ENCODE peak calls at places on chromosomes 1 and 21, in five cellular contexts. One of them, this sample, is unnamed.

GRCh38 chr1:32195972-32196823 is 4.2 kb upstream of the CCDC28B start:
- DNase-seq in right atrium auricular region: no peak
- DNase-seq in lower lobe of right lung: no peak
- DNase-seq in CD8-positive, alpha-beta T cell: no peak
- DNase-seq in HFFc6: no peak
- DNase-seq in this sample: no peak

GRCh38 chr1:42746436-42747105 is 6.5 kb upstream of the CLDN19 start:
- DNase-seq in right atrium auricular region: no peak
- DNase-seq in lower lobe of right lung: no peak
- DNase-seq in CD8-positive, alpha-beta T cell: no peak
- DNase-seq in HFFc6: no peak
- DNase-seq in this sample: no peak

GRCh38 chr1:197776348-197777082 is 1.2 kb upstream of the DENND1B start:
- DNase-seq in right atrium auricular region: no peak
- DNase-seq in lower lobe of right lung: no peak
- DNase-seq in CD8-positive, alpha-beta T cell: no peak
- DNase-seq in HFFc6: peak
- DNase-seq in this sample: no peak

GRCh38 chr1:245807306-245807705 is 652.5 kb downstream of the KIF26B start:
- DNase-seq in right atrium auricular region: no peak
- DNase-seq in lower lobe of right lung: peak
- DNase-seq in CD8-positive, alpha-beta T cell: no peak
- DNase-seq in HFFc6: no peak
- DNase-seq in this sample: no peak

GRCh38 chr1:14019461-14019860 is 319.5 kb downstream of the PRDM2 start:
- DNase-seq in right atrium auricular region: no peak
- DNase-seq in lower lobe of right lung: no peak
- DNase-seq in CD8-positive, alpha-beta T cell: no peak
- DNase-seq in HFFc6: no peak
- DNase-seq in this sample: no peak

GRCh38 chr1:6464514-6464836 is 1.5 kb downstream of the TNFRSF25 start:
- DNase-seq in right atrium auricular region: no peak
- DNase-seq in lower lobe of right lung: no peak
- DNase-seq in CD8-positive, alpha-beta T cell: no peak
- DNase-seq in HFFc6: no peak
- DNase-seq in this sample: no peak

GRCh38 chr1:243926803-243927245 is 76.8 kb upstream of the AKT3 start:
- DNase-seq in right atrium auricular region: no peak
- DNase-seq in lower lobe of right lung: no peak
- DNase-seq in CD8-positive, alpha-beta T cell: no peak
- DNase-seq in HFFc6: peak
- DNase-seq in this sample: no peak

GRCh38 chr1:19511117-19511516 is 25.8 kb upstream of the CAPZB start:
- DNase-seq in right atrium auricular region: no peak
- DNase-seq in lower lobe of right lung: no peak
- DNase-seq in CD8-positive, alpha-beta T cell: no peak
- DNase-seq in HFFc6: no peak
- DNase-seq in this sample: no peak

GRCh38 chr1:53592985-53593757 is 134.0 kb downstream of the DMRTB1 start:
- DNase-seq in right atrium auricular region: no peak
- DNase-seq in lower lobe of right lung: no peak
- DNase-seq in CD8-positive, alpha-beta T cell: no peak
- DNase-seq in HFFc6: no peak
- DNase-seq in this sample: peak

GRCh38 chr1:53591924-53592323 is 132.7 kb downstream of the DMRTB1 start:
- DNase-seq in right atrium auricular region: no peak
- DNase-seq in lower lobe of right lung: no peak
- DNase-seq in CD8-positive, alpha-beta T cell: no peak
- DNase-seq in HFFc6: no peak
- DNase-seq in this sample: peak

GRCh38 chr1:53593758-53594380 is 134.7 kb downstream of the DMRTB1 start:
- DNase-seq in right atrium auricular region: no peak
- DNase-seq in lower lobe of right lung: peak
- DNase-seq in CD8-positive, alpha-beta T cell: no peak
- DNase-seq in HFFc6: no peak
- DNase-seq in this sample: peak

GRCh38 chr1:53590581-53591515 is 131.6 kb downstream of the DMRTB1 start:
- DNase-seq in right atrium auricular region: no peak
- DNase-seq in lower lobe of right lung: no peak
- DNase-seq in CD8-positive, alpha-beta T cell: peak
- DNase-seq in HFFc6: no peak
- DNase-seq in this sample: peak

DNA sequence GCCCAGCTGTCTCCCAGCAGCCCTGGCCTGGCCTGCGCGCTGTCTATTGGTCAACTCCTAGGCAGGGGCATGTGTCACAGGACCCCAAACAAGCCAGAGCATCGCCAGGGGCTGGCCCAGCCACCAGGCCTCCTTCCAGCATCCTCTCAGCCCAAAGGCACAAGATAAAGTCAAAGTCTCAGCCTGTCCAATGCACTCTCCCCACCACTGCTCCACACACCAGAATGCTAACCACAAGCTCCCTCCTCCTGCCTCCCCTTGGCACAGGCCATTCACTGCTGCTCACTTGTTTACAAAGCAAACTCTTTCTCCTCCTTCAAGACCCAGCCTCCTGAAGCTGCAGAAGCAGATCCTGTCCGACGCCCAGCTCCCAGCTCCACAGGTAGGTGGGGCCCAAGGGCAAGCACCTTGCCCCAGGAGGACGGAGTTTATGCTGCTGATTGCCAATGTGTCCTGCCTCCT is 133.4 kb downstream of the DMRTB1 start:
- DNase-seq in right atrium auricular region: peak
- DNase-seq in lower lobe of right lung: peak
- DNase-seq in CD8-positive, alpha-beta T cell: no peak
- DNase-seq in HFFc6: peak
- DNase-seq in this sample: peak
- TF ChIP-seq CTCF in right atrium auricular region: no peak
- TF ChIP-seq CTCF in lower lobe of right lung: peak
- TF ChIP-seq CTCF in CD8-positive, alpha-beta T cell: no peak
- TF ChIP-seq CTCF in HFFc6: no peak
- TF ChIP-seq CTCF in this sample: no peak

GRCh38 chr1:149979245-149979971 is 31.1 kb downstream of the OTUD7B start:
- DNase-seq in right atrium auricular region: no peak
- DNase-seq in lower lobe of right lung: no peak
- DNase-seq in CD8-positive, alpha-beta T cell: no peak
- DNase-seq in HFFc6: no peak
- DNase-seq in this sample: no peak
- TF ChIP-seq CTCF in right atrium auricular region: no peak
- TF ChIP-seq CTCF in lower lobe of right lung: no peak
- TF ChIP-seq CTCF in CD8-positive, alpha-beta T cell: no peak
- TF ChIP-seq CTCF in HFFc6: no peak
- TF ChIP-seq CTCF in this sample: no peak

GRCh38 chr1:157218671-157219070 is 80.5 kb upstream of the ETV3 start:
- DNase-seq in right atrium auricular region: no peak
- DNase-seq in lower lobe of right lung: no peak
- DNase-seq in CD8-positive, alpha-beta T cell: no peak
- DNase-seq in HFFc6: no peak
- DNase-seq in this sample: no peak
- TF ChIP-seq CTCF in right atrium auricular region: no peak
- TF ChIP-seq CTCF in lower lobe of right lung: no peak
- TF ChIP-seq CTCF in CD8-positive, alpha-beta T cell: no peak
- TF ChIP-seq CTCF in HFFc6: no peak
- TF ChIP-seq CTCF in this sample: no peak

GRCh38 chr21:45306453-45306831 is 18.7 kb upstream of the POFUT2 start:
- DNase-seq in right atrium auricular region: no peak
- DNase-seq in lower lobe of right lung: peak
- DNase-seq in CD8-positive, alpha-beta T cell: no peak
- DNase-seq in HFFc6: no peak
- DNase-seq in this sample: peak
- TF ChIP-seq CTCF in right atrium auricular region: no peak
- TF ChIP-seq CTCF in lower lobe of right lung: no peak
- TF ChIP-seq CTCF in CD8-positive, alpha-beta T cell: no peak
- TF ChIP-seq CTCF in HFFc6: no peak
- TF ChIP-seq CTCF in this sample: no peak

DNA sequence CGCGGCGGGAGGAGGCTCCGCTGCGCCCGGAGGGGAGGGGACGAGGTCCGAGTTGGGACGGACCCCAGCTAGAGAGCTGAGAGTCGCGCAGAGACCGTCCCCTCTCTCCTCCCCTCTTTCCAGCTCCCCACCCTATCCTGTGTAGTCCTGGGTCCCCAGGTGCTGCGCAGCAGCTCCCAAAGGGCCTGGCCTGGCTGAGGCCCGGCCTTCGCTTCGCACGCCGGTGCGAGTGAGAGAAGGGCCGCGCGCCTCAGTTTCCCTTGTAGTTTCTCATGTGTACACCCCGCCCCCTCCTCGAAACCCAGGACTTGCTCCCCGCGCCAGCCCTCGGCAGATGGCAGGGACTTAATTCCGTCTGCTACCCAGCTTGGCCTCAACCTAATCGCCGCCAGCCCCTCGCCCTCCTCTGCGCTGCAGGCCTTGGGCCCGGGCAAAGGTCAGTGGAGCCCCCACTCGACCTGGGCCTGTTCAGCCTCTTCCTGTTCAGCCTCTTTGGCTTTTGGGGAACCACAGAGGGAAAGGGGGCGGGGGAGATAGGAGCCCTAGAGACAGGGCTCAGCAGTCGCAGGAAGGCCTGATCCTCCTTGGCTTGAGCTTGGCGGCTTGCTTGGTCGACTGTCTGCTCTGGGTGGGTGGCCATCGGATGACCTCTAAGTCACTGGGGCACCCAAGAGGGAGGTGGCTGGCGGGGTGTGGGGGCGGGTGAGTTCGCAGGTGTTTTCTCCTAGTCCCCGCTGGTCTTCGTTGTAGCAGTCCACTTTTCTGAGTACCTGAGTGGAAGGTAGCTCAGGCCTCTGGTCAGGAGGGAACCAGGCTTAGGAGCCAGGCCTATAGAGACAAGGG is 1.0 kb downstream of the ZNF687 start:
- DNase-seq in right atrium auricular region: no peak
- DNase-seq in lower lobe of right lung: peak
- DNase-seq in CD8-positive, alpha-beta T cell: peak
- DNase-seq in HFFc6: no peak
- DNase-seq in this sample: peak
- TF ChIP-seq CTCF in right atrium auricular region: no peak
- TF ChIP-seq CTCF in lower lobe of right lung: no peak
- TF ChIP-seq CTCF in CD8-positive, alpha-beta T cell: no peak
- TF ChIP-seq CTCF in HFFc6: no peak
- TF ChIP-seq CTCF in this sample: no peak

DNA sequence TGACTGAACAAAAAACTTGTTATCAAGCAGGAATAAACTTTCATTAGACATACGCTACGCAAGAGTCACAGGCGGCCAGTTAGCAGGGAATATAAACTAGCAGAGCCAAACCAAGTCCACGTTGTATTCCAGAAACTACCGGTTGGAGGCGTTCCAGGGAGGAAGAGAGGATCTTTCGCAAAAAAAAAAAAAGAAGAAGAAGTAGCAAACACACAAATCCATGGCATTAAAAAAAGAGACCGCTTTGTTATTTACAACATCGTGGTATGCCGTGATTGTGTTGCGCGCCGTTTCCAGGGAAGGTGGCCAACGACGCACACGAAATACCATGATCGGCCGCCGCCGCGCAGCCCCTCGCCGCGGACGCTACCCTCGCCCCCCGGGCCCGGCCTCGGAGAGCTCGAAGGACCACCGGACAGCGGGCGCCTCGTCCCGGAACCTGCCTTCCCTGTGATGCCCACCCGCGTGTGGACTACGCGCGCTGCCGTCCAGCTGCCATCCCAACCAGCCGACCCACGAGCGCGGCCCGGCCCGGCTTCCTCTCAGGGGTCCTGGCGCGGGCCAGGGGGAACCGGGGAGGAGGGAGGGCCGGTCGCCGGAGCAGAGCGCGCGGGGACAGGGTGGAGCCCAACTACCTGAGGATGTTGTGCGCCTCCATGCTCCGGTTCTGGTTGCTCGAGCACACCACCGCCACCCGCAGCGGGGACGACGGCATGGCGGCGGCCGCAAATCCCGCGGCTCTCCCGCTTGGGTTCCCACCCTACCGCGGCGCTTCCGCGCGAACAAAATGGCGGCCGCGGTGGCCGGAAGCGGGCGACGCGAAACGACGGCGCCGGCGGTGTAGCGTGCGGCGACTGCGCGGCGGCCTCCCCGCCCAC is 581 bp downstream of the SSU72 start:
- DNase-seq in right atrium auricular region: no peak
- DNase-seq in lower lobe of right lung: peak
- DNase-seq in CD8-positive, alpha-beta T cell: no peak
- DNase-seq in HFFc6: peak
- DNase-seq in this sample: no peak
- TF ChIP-seq CTCF in right atrium auricular region: no peak
- TF ChIP-seq CTCF in lower lobe of right lung: no peak
- TF ChIP-seq CTCF in CD8-positive, alpha-beta T cell: no peak
- TF ChIP-seq CTCF in HFFc6: peak
- TF ChIP-seq CTCF in this sample: peak

GRCh38 chr1:12599657-12600056 is 18.4 kb downstream of the DHRS3 start:
- DNase-seq in right atrium auricular region: no peak
- DNase-seq in lower lobe of right lung: no peak
- DNase-seq in CD8-positive, alpha-beta T cell: no peak
- DNase-seq in HFFc6: no peak
- DNase-seq in this sample: no peak
- TF ChIP-seq CTCF in right atrium auricular region: no peak
- TF ChIP-seq CTCF in lower lobe of right lung: no peak
- TF ChIP-seq CTCF in CD8-positive, alpha-beta T cell: no peak
- TF ChIP-seq CTCF in HFFc6: no peak
- TF ChIP-seq CTCF in this sample: no peak